ENCODE peak calls at places on chromosome 15, in four cellular contexts. N is HepG2, M is PC-9, A is endothelial cell of umbilical vein. K is an unnamed sample. For H3K79me2, the result is how much of the 10 kb centered on the place peaks cover.

GRCh38 chr15:85417276-85417675 is 36.9 kb downstream of the AKAP13 start:
- DNase-seq in N (no peak), A (no peak), M (no peak), K (no peak)

GRCh38 chr15:32029409-32029861 is 880 bp upstream of the CHRNA7 start:
- DNase-seq in A (peak), N (no peak), M (no peak), K (no peak)

GRCh38 chr15:92421980-92422379 is 28.3 kb downstream of the ST8SIA2 start:
- DNase-seq in A (peak), M (no peak), N (no peak), K (peak)

GRCh38 chr15:78909791-78910228 is 35.0 kb downstream of the CTSH start:
- DNase-seq in A (peak), N (peak), M (no peak), K (peak)

GRCh38 chr15:31456329-31457060 is 129.9 kb downstream of the KLF13 start:
- DNase-seq in A (no peak), N (no peak), M (no peak), K (no peak)

GRCh38 chr15:89662893-89663673 is 7.8 kb upstream of the KIF7 start:
- DNase-seq in M (peak), N (no peak), A (peak), K (peak)

GRCh38 chr15:101382544-101382943 is 87.5 kb upstream of the SNRPA1 start:
- DNase-seq in A (no peak), N (no peak), M (no peak), K (no peak)

GRCh38 chr15:56817266-56817665 is 84.0 kb upstream of the ZNF280D start:
- DNase-seq in M (no peak), A (peak), N (no peak), K (peak)

GRCh38 chr15:39194431-39194830 is 386.4 kb upstream of the THBS1 start:
- DNase-seq in A (peak), N (no peak), M (no peak), K (peak)

GRCh38 chr15:81056276-81056675 is 55.6 kb downstream of the TLNRD1 start:
- DNase-seq in M (no peak), A (no peak), N (no peak), K (no peak)

GRCh38 chr15:25858952-25859760 is 4.0 kb downstream of the ATP10A start:
- DNase-seq in M (no peak), N (no peak), A (no peak), K (no peak)

GRCh38 chr15:57545995-57546394 is 45.7 kb upstream of the MYZAP start:
- DNase-seq in M (no peak), A (no peak), N (no peak), K (no peak)

GRCh38 chr15:88482263-88482662 is 14.8 kb downstream of the MRPS11 start:
- DNase-seq in M (no peak), N (no peak), A (no peak), K (no peak)

DNA sequence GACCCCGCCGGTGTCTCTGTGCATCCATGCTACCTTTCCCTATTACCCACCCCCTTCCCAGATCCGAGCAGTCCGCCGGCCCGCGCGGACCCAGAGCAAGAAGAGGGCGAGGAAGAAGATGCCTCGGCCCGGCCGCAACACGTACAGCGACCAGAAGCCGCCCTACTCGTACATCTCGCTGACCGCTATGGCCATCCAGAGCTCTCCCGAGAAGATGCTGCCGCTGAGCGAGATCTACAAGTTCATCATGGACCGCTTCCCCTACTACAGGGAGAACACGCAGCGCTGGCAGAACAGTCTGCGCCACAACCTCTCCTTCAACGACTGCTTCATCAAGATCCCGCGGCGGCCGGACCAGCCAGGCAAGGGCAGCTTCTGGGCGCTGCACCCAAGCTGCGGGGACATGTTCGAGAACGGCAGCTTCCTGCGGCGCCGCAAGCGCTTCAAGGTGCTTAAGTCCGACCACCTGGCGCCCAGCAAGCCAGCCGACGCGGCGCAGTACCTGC is 788 bp downstream of the FOXB1 start:
- DNase-seq in M (no peak), N (no peak), A (peak), K (no peak)
- H3K4me2 ChIP-seq in M (peak), N (no peak), A (no peak), K (no peak)

GRCh38 chr15:50144342-50145120 is 25.5 kb upstream of the ATP8B4 start:
- DNase-seq in A (no peak), M (no peak), N (no peak), K (no peak)
- H2AFZ ChIP-seq in A (no peak), M (no peak), N (no peak), K (no peak)

DNA sequence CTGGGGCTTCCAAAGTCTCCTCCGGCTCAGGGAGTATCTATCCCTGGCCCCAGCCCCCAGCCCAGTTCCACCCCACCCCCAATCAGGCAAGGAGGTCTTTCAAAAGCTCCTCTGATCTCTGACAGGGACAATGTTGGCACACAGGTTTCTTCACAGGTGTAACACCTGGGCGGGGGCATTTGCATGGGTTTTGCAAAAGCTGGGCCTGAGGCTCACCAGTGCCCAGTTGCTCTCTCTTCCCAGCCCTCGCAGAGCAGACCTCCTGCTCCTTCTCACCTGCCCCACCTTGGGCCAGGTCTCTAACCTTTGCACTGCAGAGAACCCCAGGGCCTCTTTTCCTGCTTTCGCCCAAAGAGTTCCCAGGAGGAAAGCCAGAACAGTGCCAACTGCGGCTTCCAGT is 8.6 kb upstream of the CSK start:
- DNase-seq in M (no peak), A (no peak), N (no peak), K (no peak)
- H3K79me2 ChIP-seq in M (under half), A (under half), N (under half), K (under half)

DNA sequence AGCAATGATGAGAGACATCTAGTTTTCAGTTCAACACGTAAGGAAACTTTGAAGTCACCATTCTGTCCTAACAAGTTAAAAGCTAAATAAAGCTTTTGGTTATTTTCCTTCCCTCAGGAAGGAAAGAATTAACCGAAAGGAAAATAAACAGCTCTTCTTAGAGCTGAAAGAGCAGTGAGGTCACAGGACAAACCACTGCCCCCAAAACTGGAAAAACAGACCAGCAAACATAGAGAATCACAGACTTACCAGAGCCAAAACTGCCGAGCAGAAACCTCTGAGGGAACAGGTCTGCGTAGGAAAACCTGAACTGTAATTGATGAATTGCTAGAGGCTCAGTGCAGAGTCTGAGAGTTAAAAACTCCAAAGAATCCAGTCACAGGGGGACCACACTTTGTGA is 14.7 kb downstream of the USP50 start:
- DNase-seq in A (peak), M (no peak), N (no peak), K (no peak)
- H3K4me2 ChIP-seq in A (peak), M (no peak), N (peak), K (no peak)

GRCh38 chr15:68875377-68876116 is 54.8 kb upstream of the SPESP1 start:
- DNase-seq in M (peak), N (peak), A (peak), K (peak)
- H2AFZ ChIP-seq in M (no peak), N (no peak), A (peak), K (peak)

GRCh38 chr15:72068826-72069225 is 49.1 kb downstream of the MYO9A start:
- DNase-seq in A (no peak), N (no peak), M (no peak), K (no peak)
- H3K79me2 ChIP-seq in A (under half), N (under half), M (under half), K (under half)

DNA sequence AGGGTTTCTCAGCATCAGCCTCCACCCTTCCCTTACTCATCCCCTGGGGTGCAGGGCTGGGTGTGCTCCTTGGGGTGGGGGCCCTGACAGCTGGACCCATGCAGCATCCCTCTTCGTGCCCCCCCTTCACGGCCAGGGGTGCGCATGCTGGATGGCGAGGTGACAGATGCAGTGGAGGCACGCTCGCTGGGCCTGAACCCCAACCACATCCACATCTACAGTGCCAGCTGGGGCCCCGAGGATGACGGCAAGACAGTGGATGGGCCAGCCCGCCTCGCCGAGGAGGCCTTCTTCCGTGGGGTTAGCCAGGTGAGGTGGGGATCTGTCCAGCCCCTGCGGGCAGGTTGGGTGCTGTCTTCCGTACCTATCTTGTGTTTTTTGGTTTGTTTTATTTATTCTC is 6.3 kb upstream of the FES start:
- DNase-seq in M (no peak), A (no peak), N (no peak), K (no peak)
- H3K4me2 ChIP-seq in M (no peak), A (no peak), N (no peak), K (no peak)

GRCh38 chr15:40192942-40193341 is 32.1 kb downstream of the BUB1B start:
- DNase-seq in A (peak), M (no peak), N (no peak), K (no peak)

GRCh38 chr15:40198364-40199085 is 37.7 kb downstream of the BUB1B start:
- DNase-seq in A (no peak), M (no peak), N (no peak), K (no peak)

DNA sequence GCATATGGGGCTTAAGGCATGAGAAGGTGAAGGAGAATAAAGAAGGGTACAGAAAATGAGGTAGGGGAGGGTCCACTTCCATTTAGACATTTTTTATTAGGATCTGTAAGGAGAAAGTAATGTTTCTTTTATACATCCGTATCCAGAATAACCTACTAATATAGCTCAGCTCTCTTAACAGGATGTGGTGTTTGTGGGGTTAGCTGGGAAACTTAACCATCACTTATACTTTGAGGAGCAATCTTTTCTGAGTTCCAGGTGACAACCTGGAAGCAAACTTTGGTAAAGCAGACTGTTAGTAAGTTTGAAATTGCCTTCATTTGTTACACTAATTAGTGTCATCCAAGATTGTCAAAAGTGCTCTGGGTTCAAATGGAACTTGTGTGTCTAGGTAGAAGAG is 36.6 kb downstream of the BUB1B start:
- DNase-seq in M (no peak), A (no peak), N (no peak), K (no peak)
- H2AFZ ChIP-seq in M (no peak), A (no peak), N (no peak), K (no peak)

DNA sequence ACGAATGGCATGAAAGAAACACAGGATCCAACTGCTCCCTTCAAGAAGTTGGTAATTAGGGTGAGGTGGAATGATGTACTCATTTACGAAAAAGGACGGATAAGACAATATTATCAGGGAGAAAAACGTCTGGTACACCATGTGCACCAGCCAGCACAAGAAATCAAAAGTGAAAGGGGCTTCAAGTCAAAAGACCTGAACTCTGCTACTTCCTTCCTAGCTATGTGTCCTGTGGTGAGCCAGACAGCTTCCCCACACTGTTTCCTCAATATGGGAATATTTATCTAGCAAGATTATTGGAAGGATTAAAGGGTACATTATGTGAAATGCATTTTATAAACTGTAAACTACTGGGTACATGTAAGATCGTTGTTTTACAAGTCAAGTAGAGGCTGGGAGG is 33.9 kb downstream of the RAB27A start:
- DNase-seq in A (peak), M (no peak), N (no peak), K (no peak)
- H3K79me2 ChIP-seq in A (under half), M (under half), N (under half), K (under half)

GRCh38 chr15:70153948-70154439 is 56.3 kb upstream of the TLE3 start:
- DNase-seq in M (no peak), N (no peak), A (no peak), K (no peak)
- H3K4me2 ChIP-seq in M (no peak), N (no peak), A (no peak), K (no peak)